ENCODE peak calls at places on chromosomes 16 and 17, in eight cellular contexts. F, G, W, N, R, Z, P and U are unnamed samples.

GRCh38 chr17:35740997-35741931 is 9.8 kb downstream of the RASL10B start:
- DNase-seq in P (no peak), N (peak; percentile 27), Z (no peak), R (no peak), F (peak; percentile 62), G (no peak), W (no peak), U (peak; percentile 52)

GRCh38 chr17:74547736-74548135 is 1.8 kb upstream of the CD300C start:
- DNase-seq in P (no peak), N (no peak), F (no peak), R (no peak), Z (no peak), G (no peak), W (peak; percentile 25), U (no peak)

GRCh38 chr16:81532491-81533174 is 88.0 kb downstream of the CMIP start:
- DNase-seq in W (no peak), Z (no peak), N (no peak), P (no peak), R (no peak), G (no peak), F (no peak), U (no peak)

GRCh38 chr17:37322106-37322505 is 53.7 kb upstream of the C17orf78 start:
- DNase-seq in P (no peak), R (no peak), G (no peak), W (no peak), N (no peak), Z (no peak), F (no peak), U (no peak)

GRCh38 chr16:56222482-56222997 is 31.3 kb downstream of the GNAO1 start:
- DNase-seq in F (no peak), W (no peak), G (no peak), Z (no peak), R (no peak), P (no peak), N (no peak), U (no peak)

GRCh38 chr16:886802-887731 is 83.7 kb downstream of the LMF1 start:
- DNase-seq in N (no peak), F (peak; percentile 58), R (no peak), W (peak; percentile 30), Z (no peak), P (no peak), G (no peak), U (no peak)

GRCh38 chr16:1349951-1350350 is 1.7 kb downstream of the TSR3 start:
- DNase-seq in G (no peak), R (no peak), N (no peak), Z (no peak), P (no peak), F (no peak), W (no peak), U (no peak)

GRCh38 chr16:5059386-5060072 is 6.2 kb downstream of the C16orf89 start:
- DNase-seq in F (peak; percentile 46), N (no peak), Z (no peak), P (no peak), R (no peak), W (no peak), G (no peak), U (no peak)

GRCh38 chr17:78137392-78138203 is 7.0 kb downstream of the TMC8 start:
- DNase-seq in Z (no peak), F (no peak), G (no peak), N (no peak), P (no peak), W (no peak), R (no peak), U (no peak)

GRCh38 chr17:30472238-30472890 is 4.8 kb upstream of the GOSR1 start:
- DNase-seq in P (no peak), W (no peak), N (no peak), F (no peak), G (no peak), R (no peak), Z (no peak), U (no peak)

GRCh38 chr17:11144358-11145233 is 96.4 kb upstream of the SHISA6 start:
- DNase-seq in N (peak; percentile 25), F (no peak), P (no peak), W (no peak), Z (no peak), R (no peak), G (peak; percentile 0), U (peak; percentile 26)

GRCh38 chr17:73118876-73119485 is 26.5 kb upstream of the SLC39A11 start:
- DNase-seq in F (no peak), W (no peak), G (no peak), P (no peak), Z (no peak), R (no peak), N (no peak), U (peak; percentile 91)

GRCh38 chr16:56354016-56354415 is 71.3 kb downstream of the AMFR start:
- DNase-seq in P (no peak), F (peak; percentile 53), G (no peak), Z (peak; percentile 33), R (peak; percentile 6), N (peak; percentile 10), W (no peak), U (peak; percentile 6)

GRCh38 chr17:30831257-30831656 is 509 bp upstream of the ATAD5 start:
- DNase-seq in W (no peak), P (no peak), F (no peak), G (no peak), Z (no peak), R (no peak), N (no peak), U (no peak)

GRCh38 chr16:49788936-49789335 is 67.0 kb downstream of the ZNF423 start:
- DNase-seq in W (no peak), Z (no peak), R (no peak), P (no peak), G (no peak), N (no peak), F (no peak), U (no peak)

GRCh38 chr16:75099738-75100615 is 16.6 kb downstream of the LDHD start:
- DNase-seq in N (no peak), F (no peak), P (no peak), W (no peak), Z (no peak), G (no peak), R (no peak), U (no peak)

GRCh38 chr16:66295761-66296546 is 70.5 kb upstream of the CDH5 start:
- DNase-seq in Z (peak; percentile 22), W (no peak), N (no peak), R (no peak), P (no peak), G (no peak), F (peak; percentile 25), U (no peak)

GRCh38 chr16:7921360-7921759 is 588.7 kb downstream of the RBFOX1 start:
- DNase-seq in R (no peak), Z (no peak), W (no peak), G (no peak), P (no peak), N (no peak), F (no peak), U (no peak)

DNA sequence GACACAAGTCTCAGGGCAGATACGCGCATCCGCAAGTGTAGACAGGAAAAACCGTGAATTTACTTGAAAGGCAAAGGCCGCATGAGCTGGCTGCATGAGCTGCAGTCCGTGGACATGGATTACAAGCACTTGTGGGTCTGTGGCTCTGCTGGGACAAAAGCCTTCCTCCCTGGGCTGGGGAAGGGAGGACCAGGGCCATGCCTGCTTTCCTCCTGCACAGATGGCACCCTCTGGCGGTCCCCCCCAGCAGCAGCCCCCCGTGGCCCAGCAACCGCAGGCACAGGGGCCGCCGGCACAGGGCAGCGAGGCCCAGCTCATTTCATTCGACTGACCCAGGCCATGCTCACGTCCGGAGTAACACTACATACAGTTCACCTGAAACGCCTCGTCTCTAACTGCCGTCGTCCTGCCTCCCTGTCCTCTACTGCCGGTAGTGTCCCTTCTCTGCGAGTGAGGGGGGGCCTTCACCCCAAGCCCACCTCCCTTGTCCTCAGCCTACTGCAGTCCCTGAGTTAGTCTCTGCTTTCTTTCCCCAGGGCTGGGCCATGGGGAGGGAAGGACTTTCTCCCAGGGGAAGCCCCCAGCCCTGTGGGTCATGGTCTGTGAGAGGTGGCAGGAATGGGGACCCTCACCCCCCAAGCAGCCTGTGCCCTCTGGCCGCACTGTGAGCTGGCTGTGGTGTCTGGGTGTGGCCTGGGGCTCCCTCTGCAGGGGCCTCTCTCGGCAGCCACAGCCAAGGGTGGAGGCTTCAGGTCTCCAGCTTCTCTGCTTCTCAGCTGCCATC is 1.7 kb upstream of the MRPL12 start:
- DNase-seq in R (no peak), N (no peak), Z (no peak), F (no peak), G (no peak), P (no peak), W (no peak), U (no peak)
- TF ChIP-seq CTCF in R (no peak), N (no peak), Z (no peak), F (no peak), G (no peak), P (no peak), W (no peak), U (no peak)

GRCh38 chr16:31810863-31811262 is 62.7 kb upstream of the ZNF267 start:
- DNase-seq in G (no peak), R (no peak), W (no peak), F (no peak), N (no peak), P (no peak), Z (no peak), U (no peak)
- TF ChIP-seq CTCF in G (no peak), R (no peak), W (no peak), F (no peak), N (no peak), P (no peak), Z (no peak), U (no peak)

DNA sequence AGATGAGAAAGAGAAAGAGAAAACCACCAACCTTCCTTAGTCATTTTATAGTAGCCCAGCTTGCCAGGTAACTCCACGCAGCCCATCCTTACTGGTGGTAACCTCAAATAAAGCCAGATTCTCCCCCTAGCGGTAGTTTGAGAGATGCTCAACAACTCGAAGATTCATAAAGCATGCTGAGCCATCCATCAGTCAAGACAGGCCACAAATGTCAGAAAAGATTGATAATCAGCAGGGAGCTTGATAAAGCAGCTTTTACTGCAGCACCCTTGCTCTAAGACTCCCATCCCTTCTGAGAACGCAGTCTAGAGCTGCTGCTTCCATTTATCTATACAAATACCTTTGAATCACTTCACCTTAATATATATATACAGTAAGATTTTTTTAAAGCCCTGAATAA is 451.5 kb upstream of the HSBP1 start:
- DNase-seq in W (peak; percentile 25), R (peak; percentile 33), G (peak; percentile 43), Z (no peak), N (peak; percentile 34), P (no peak), F (no peak), U (no peak)
- TF ChIP-seq CTCF in W (peak; percentile 48), R (peak; percentile 56), G (peak; percentile 77), Z (peak; percentile 66), N (peak; percentile 15), P (peak; percentile 60), F (peak; percentile 50), U (peak; percentile 66)

DNA sequence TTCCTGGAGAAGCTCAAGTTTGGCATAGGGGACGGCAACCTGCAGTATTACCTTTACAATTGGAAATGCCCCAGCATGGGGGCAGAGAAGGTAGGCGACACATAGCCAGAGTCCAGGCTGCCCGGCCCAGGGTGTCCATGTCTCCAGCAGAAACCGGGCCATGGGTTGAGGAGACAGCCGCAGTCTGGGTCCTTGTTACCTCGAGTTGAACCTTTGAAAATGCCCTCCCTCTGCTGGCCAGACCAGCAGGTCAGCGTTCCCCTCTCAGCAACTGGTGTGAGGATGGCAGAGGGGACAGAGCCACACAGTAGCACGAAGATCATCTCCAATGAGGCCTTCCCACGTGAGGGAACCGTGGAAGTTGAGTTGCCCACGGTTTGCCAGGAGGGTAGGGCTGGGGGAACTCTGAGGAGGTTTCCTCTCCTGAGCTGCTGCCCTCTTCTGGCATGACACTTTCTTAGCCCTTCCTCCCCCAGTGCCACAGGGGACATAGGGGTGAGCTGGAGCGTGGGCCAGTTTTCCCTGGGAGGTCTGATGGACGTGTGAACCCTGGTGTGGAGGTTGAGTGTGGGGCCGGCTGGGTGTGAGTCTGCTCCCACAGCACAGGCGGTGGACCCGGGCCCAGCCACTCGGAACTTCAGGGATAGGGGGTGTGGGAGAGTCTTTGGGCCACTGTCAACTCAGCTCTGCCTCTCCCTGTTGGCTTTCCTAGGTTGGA is 27.2 kb downstream of the PLCD3 start:
- DNase-seq in N (no peak), Z (no peak), R (no peak), F (no peak), G (no peak), W (no peak), P (no peak), U (no peak)
- TF ChIP-seq CTCF in N (no peak), Z (no peak), R (no peak), F (no peak), G (no peak), W (no peak), P (no peak), U (no peak)